ENCODE peak calls at places on chromosomes 5 and 9, in four cellular contexts. T is psoas muscle, V is adrenal gland, P is SJSA1. A is an unnamed sample. For H3K36me3, the result is how much of the 10 kb centered on the place peaks cover.

GRCh38 chr5:57738306-57738705 is 255.7 kb upstream of the ACTBL2 start:
- DNase-seq in P (no peak), V (no peak), T (no peak), A (no peak)

GRCh38 chr5:171845040-171845439 is 59.4 kb downstream of the SMIM23 start:
- DNase-seq in P (no peak), V (no peak), T (no peak), A (no peak)

GRCh38 chr5:151024440-151024839 is 4.0 kb downstream of the GPX3 start:
- DNase-seq in V (no peak), T (no peak), P (no peak), A (no peak)

GRCh38 chr9:37951671-37952579 is 48.0 kb upstream of the SLC25A51 start:
- DNase-seq in P (no peak), T (no peak), V (peak), A (peak)

GRCh38 chr9:131838581-131839280 is 98.9 kb upstream of the RAPGEF1 start:
- DNase-seq in T (no peak), P (no peak), V (no peak), A (no peak)

GRCh38 chr9:105127863-105128220 is 116.6 kb upstream of the SLC44A1 start:
- DNase-seq in P (peak), V (no peak), T (no peak), A (no peak)

GRCh38 chr5:81904861-81905260 is 67.0 kb upstream of the ATG10 start:
- DNase-seq in T (no peak), V (no peak), P (peak), A (no peak)

GRCh38 chr5:135739383-135739961 is 95.0 kb upstream of the SLC25A48 start:
- DNase-seq in T (no peak), P (peak), V (no peak), A (no peak)

GRCh38 chr5:100157066-100157465 is 378.1 kb upstream of the FAM174A start:
- DNase-seq in P (no peak), T (no peak), V (no peak), A (no peak)

GRCh38 chr9:373759-374206 is 159.1 kb downstream of the DOCK8 start:
- DNase-seq in T (no peak), P (no peak), V (no peak), A (no peak)

GRCh38 chr9:93111371-93112115 is 15.5 kb downstream of the CARD19 start:
- DNase-seq in P (no peak), T (peak), V (peak), A (no peak)

GRCh38 chr9:136665111-136665703 is 2.5 kb downstream of the EGFL7 start:
- DNase-seq in P (no peak), V (no peak), T (no peak), A (no peak)

GRCh38 chr5:88883059-88883565 is at the start of gene MEF2C:
- DNase-seq in P (peak), V (peak), T (peak), A (peak)

GRCh38 chr5:148666353-148666752 is 12.0 kb upstream of the HTR4 start:
- DNase-seq in V (no peak), T (no peak), P (no peak), A (no peak)

GRCh38 chr9:121282309-121283071 is 14.5 kb downstream of the GSN start:
- DNase-seq in P (peak), V (peak), T (peak), A (peak)

GRCh38 chr5:94375801-94376200 is 242.6 kb downstream of the KIAA0825 start:
- DNase-seq in T (no peak), V (peak), P (no peak), A (no peak)

GRCh38 chr5:135439426-135440205 is 7.5 kb downstream of the DCANP1 start:
- DNase-seq in T (no peak), V (no peak), P (no peak), A (peak)

GRCh38 chr5:137565450-137565849 is 66.3 kb upstream of the SPOCK1 start:
- DNase-seq in P (no peak), T (no peak), V (no peak), A (peak)

GRCh38 chr5:119070578-119070827 is 384 bp upstream of the DMXL1 start:
- DNase-seq in T (peak), P (no peak), V (peak), A (no peak)

GRCh38 chr5:137761020-137761516 is 6.9 kb upstream of the HNRNPA0 start:
- DNase-seq in T (no peak), P (no peak), V (no peak), A (no peak)

GRCh38 chr5:82348749-82349148 is 70.6 kb upstream of the RPS23 start:
- DNase-seq in T (no peak), P (no peak), V (no peak), A (peak)

GRCh38 chr5:111676496-111676895 is 80.5 kb downstream of the NREP start:
- DNase-seq in P (no peak), V (no peak), T (no peak), A (peak)

GRCh38 chr9:121698627-121699270 is 47.3 kb downstream of the DAB2IP start:
- DNase-seq in T (peak), V (no peak), P (no peak), A (peak)

GRCh38 chr9:4212661-4213060 is 87.2 kb downstream of the GLIS3 start:
- DNase-seq in T (no peak), V (no peak), P (no peak), A (no peak)

GRCh38 chr9:106324596-106325280 is 538.2 kb upstream of the ZNF462 start:
- DNase-seq in V (no peak), P (no peak), T (no peak), A (no peak)

GRCh38 chr9:72675586-72675985 is 154.2 kb downstream of the TMC1 start:
- DNase-seq in V (peak), P (peak), T (no peak), A (peak)

GRCh38 chr5:7754997-7755596 is 95.8 kb downstream of the CFAP90 start:
- DNase-seq in P (peak), T (peak), V (peak), A (peak)

GRCh38 chr5:175681045-175681974 is 23.4 kb downstream of the HRH2 start:
- DNase-seq in V (no peak), P (no peak), T (no peak), A (no peak)

GRCh38 chr5:55816342-55816741 is 34.8 kb upstream of the IL31RA start:
- DNase-seq in T (no peak), V (no peak), P (peak), A (no peak)

GRCh38 chr5:103569313-103570060 is 6.9 kb upstream of the NUDT12 start:
- DNase-seq in P (no peak), T (no peak), V (no peak), A (no peak)

GRCh38 chr9:114803459-114803858 is 2.4 kb downstream of the TNFSF15 start:
- DNase-seq in P (no peak), T (no peak), V (no peak), A (no peak)
- H3K4me3 ChIP-seq in P (no peak), T (no peak), V (no peak), A (no peak)

GRCh38 chr5:68274847-68275700 is 59.5 kb downstream of the PIK3R1 start:
- DNase-seq in T (no peak), P (no peak), V (no peak), A (no peak)

GRCh38 chr5:68282001-68282400 is 66.4 kb downstream of the PIK3R1 start:
- DNase-seq in V (no peak), P (no peak), T (no peak), A (no peak)

GRCh38 chr5:68276740-68277139 is 61.2 kb downstream of the PIK3R1 start:
- DNase-seq in V (no peak), T (no peak), P (no peak), A (no peak)

GRCh38 chr5:68277427-68277826 is 61.9 kb downstream of the PIK3R1 start:
- DNase-seq in V (no peak), P (no peak), T (no peak), A (no peak)

DNA sequence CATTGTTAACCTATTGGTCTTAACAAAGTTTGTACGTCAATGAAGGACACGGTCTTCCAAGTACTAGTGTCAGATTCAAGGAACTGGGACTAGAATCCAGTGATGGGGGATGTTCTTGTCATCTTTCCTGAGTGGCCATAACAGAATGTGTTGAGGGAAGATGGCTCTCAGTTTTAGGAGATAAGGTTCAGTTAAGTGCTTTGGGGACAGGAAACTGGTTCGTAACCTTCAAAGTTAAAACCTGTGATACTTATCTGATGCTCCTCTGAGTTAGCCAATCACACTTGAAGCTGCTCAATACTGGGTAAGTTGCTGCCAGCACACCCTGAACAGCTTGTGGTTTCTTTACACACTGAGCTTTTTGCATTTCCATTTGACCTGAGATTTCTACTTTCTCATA is 64.4 kb downstream of the PIK3R1 start:
- DNase-seq in P (no peak), T (no peak), V (no peak), A (no peak)
- H3K36me3 ChIP-seq in P (half or more), T (half or more), V (under half), A (under half)

DNA sequence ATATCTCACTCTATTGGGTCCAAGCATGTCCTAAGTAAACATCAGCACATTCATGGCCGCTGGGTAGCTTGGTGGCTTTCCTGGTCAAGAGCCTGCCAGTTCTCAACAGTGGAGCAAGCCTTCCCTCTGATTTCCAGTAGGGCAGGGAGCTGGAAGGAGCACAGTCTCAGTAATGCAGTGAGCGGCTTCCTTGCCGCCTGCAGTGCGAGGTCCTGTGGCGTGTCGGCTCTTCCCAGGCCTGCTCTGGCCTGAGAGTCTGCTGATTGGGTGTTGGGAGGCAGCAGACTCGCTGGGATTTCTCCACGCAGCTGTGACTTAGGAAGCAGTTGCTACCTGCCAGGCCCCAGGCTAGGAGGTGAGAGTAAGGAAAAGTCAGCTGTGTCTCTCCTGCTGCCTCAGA is 51.3 kb downstream of the SPTAN1 start:
- DNase-seq in T (no peak), V (no peak), P (no peak), A (no peak)
- H3K4me3 ChIP-seq in T (no peak), V (no peak), P (no peak), A (no peak)

DNA sequence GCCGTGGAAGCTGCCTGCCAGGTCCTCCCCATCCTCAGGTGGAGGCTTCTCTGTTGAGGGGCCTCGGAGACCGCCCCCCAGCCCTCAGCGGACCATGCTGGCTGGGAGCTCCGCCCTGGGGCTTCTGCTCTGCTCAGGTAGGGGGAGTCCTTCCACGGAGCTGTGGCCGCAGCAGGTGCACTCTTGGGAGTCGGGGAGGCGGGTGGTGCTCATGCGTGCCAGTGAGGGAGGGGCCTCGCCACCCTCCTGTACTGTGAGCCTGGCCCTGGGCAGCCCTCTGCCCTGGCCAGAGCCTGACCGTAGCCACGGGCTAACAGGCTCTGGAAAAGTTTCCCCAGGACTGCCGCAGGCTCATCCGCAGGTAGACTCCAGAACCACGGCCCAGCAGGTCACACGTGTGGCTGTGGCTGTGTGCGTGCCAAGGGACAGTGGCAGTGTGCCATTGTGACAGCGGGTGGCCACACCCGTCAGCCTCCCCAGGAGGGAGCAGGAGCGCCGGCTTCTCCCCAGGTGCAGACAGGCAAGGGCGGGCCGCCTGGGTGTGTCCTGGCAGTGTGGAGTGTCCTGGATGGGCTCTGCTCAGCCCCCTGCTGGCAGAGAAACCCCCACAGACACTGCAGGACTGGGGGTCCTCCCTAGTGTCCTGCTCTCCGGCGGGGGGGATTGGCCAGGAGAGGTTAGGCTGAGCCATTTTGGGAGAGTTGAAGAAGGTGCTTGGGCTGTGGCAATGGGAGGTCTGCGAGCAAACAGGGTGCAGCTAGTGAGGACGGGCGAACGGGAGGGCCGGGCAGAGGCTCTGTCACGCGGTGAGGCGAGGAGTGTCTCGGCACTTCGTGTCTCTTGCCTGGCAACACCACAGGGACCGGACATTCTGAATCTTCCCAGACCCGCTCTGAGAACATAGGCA is 29.5 kb downstream of the TPPP start:
- DNase-seq in T (no peak), P (no peak), V (no peak), A (no peak)
- H3K36me3 ChIP-seq in T (under half), P (under half), V (under half), A (under half)

DNA sequence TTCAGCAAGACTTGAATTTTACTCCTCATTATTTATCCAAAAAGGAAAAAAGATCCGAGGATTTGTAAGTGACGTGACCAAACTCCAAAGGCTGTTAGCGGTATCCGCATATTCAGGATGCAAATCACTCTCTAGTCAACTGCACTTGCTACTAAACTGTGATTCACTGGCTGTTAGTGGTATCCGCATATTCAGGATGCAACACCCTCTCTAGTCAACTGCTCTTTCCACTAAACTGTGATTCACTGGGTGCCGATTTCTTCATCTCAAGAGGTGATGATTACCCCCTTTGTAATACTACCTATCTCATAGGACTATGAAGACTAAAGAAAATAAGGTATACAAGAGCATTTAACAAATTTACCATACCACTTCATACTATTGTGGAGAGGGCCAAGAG is 5.7 kb downstream of the MAPKAP1 start:
- DNase-seq in P (no peak), V (no peak), T (no peak), A (no peak)
- H3K4me3 ChIP-seq in P (no peak), V (no peak), T (no peak), A (no peak)

GRCh38 chr9:124398191-124398590 is 17.1 kb downstream of the PSMB7 start:
- DNase-seq in P (no peak), T (no peak), V (no peak), A (no peak)
- H3K36me3 ChIP-seq in P (half or more), T (under half), V (under half), A (half or more)

A was measured in MG63.